ENCODE peak calls at places on chromosomes 7 and 10, in ten cellular contexts. One of them, this sample, is unnamed.

GRCh38 chr7:22325671-22326070 is 31.3 kb downstream of the RAPGEF5 start:
- DNase-seq in ELF-1: no peak
- DNase-seq in fibroblast of pulmonary artery: no peak
- DNase-seq in colonic mucosa: no peak
- DNase-seq in CD8-positive, alpha-beta memory T cell: no peak
- DNase-seq in head of caudate nucleus: no peak
- DNase-seq in left ventricle myocardium inferior: no peak
- DNase-seq in PC-3: peak; percentile 13
- DNase-seq in memory B cell: no peak
- DNase-seq in activated CD4-positive, CD25-positive, alpha-beta regulatory T cell treated with anti-CD3 and anti-CD28 coated beads, Interleukin-2, amount 50 U/mL, for 72 hours: no peak
- DNase-seq in this sample: no peak

GRCh38 chr7:35263396-35263795 is 9.5 kb upstream of the TBX20 start:
- DNase-seq in CD8-positive, alpha-beta memory T cell: no peak
- DNase-seq in fibroblast of pulmonary artery: no peak
- DNase-seq in head of caudate nucleus: no peak
- DNase-seq in left ventricle myocardium inferior: peak; percentile 55
- DNase-seq in memory B cell: no peak
- DNase-seq in activated CD4-positive, CD25-positive, alpha-beta regulatory T cell treated with anti-CD3 and anti-CD28 coated beads, Interleukin-2, amount 50 U/mL, for 72 hours: no peak
- DNase-seq in colonic mucosa: no peak
- DNase-seq in ELF-1: no peak
- DNase-seq in PC-3: no peak
- DNase-seq in this sample: no peak

GRCh38 chr7:100022621-100023020 is 7.2 kb downstream of the ZKSCAN1 start:
- DNase-seq in fibroblast of pulmonary artery: no peak
- DNase-seq in head of caudate nucleus: no peak
- DNase-seq in left ventricle myocardium inferior: no peak
- DNase-seq in memory B cell: no peak
- DNase-seq in CD8-positive, alpha-beta memory T cell: no peak
- DNase-seq in activated CD4-positive, CD25-positive, alpha-beta regulatory T cell treated with anti-CD3 and anti-CD28 coated beads, Interleukin-2, amount 50 U/mL, for 72 hours: no peak
- DNase-seq in PC-3: peak; percentile 48
- DNase-seq in ELF-1: no peak
- DNase-seq in colonic mucosa: peak; percentile 88
- DNase-seq in this sample: no peak

GRCh38 chr10:58415757-58416156 is 30.5 kb downstream of the TFAM start:
- DNase-seq in CD8-positive, alpha-beta memory T cell: no peak
- DNase-seq in PC-3: no peak
- DNase-seq in fibroblast of pulmonary artery: no peak
- DNase-seq in left ventricle myocardium inferior: no peak
- DNase-seq in activated CD4-positive, CD25-positive, alpha-beta regulatory T cell treated with anti-CD3 and anti-CD28 coated beads, Interleukin-2, amount 50 U/mL, for 72 hours: no peak
- DNase-seq in ELF-1: no peak
- DNase-seq in memory B cell: no peak
- DNase-seq in colonic mucosa: no peak
- DNase-seq in head of caudate nucleus: no peak
- DNase-seq in this sample: no peak

GRCh38 chr7:132424821-132425739 is 151.2 kb downstream of the PLXNA4 start:
- DNase-seq in fibroblast of pulmonary artery: no peak
- DNase-seq in left ventricle myocardium inferior: no peak
- DNase-seq in memory B cell: no peak
- DNase-seq in ELF-1: no peak
- DNase-seq in head of caudate nucleus: peak; percentile 44
- DNase-seq in PC-3: no peak
- DNase-seq in activated CD4-positive, CD25-positive, alpha-beta regulatory T cell treated with anti-CD3 and anti-CD28 coated beads, Interleukin-2, amount 50 U/mL, for 72 hours: no peak
- DNase-seq in colonic mucosa: no peak
- DNase-seq in CD8-positive, alpha-beta memory T cell: no peak
- DNase-seq in this sample: no peak

GRCh38 chr10:98318861-98319260 is 50.9 kb upstream of the LOXL4 start:
- DNase-seq in left ventricle myocardium inferior: no peak
- DNase-seq in ELF-1: no peak
- DNase-seq in head of caudate nucleus: no peak
- DNase-seq in colonic mucosa: no peak
- DNase-seq in fibroblast of pulmonary artery: no peak
- DNase-seq in PC-3: no peak
- DNase-seq in CD8-positive, alpha-beta memory T cell: no peak
- DNase-seq in activated CD4-positive, CD25-positive, alpha-beta regulatory T cell treated with anti-CD3 and anti-CD28 coated beads, Interleukin-2, amount 50 U/mL, for 72 hours: no peak
- DNase-seq in memory B cell: no peak
- DNase-seq in this sample: no peak

GRCh38 chr7:127771707-127772106 is 119.7 kb downstream of the SND1 start:
- DNase-seq in PC-3: no peak
- DNase-seq in memory B cell: no peak
- DNase-seq in fibroblast of pulmonary artery: no peak
- DNase-seq in colonic mucosa: no peak
- DNase-seq in left ventricle myocardium inferior: no peak
- DNase-seq in activated CD4-positive, CD25-positive, alpha-beta regulatory T cell treated with anti-CD3 and anti-CD28 coated beads, Interleukin-2, amount 50 U/mL, for 72 hours: no peak
- DNase-seq in head of caudate nucleus: no peak
- DNase-seq in CD8-positive, alpha-beta memory T cell: no peak
- DNase-seq in ELF-1: no peak
- DNase-seq in this sample: no peak

GRCh38 chr7:70040971-70041766 is 442.9 kb downstream of the AUTS2 start:
- DNase-seq in PC-3: no peak
- DNase-seq in fibroblast of pulmonary artery: peak; percentile 40
- DNase-seq in colonic mucosa: no peak
- DNase-seq in CD8-positive, alpha-beta memory T cell: no peak
- DNase-seq in left ventricle myocardium inferior: no peak
- DNase-seq in ELF-1: no peak
- DNase-seq in memory B cell: no peak
- DNase-seq in head of caudate nucleus: no peak
- DNase-seq in activated CD4-positive, CD25-positive, alpha-beta regulatory T cell treated with anti-CD3 and anti-CD28 coated beads, Interleukin-2, amount 50 U/mL, for 72 hours: no peak
- DNase-seq in this sample: peak; percentile 31

GRCh38 chr10:42930516-42931205 is 146.2 kb upstream of the RET start:
- DNase-seq in fibroblast of pulmonary artery: no peak
- DNase-seq in memory B cell: no peak
- DNase-seq in head of caudate nucleus: no peak
- DNase-seq in CD8-positive, alpha-beta memory T cell: no peak
- DNase-seq in left ventricle myocardium inferior: no peak
- DNase-seq in colonic mucosa: no peak
- DNase-seq in activated CD4-positive, CD25-positive, alpha-beta regulatory T cell treated with anti-CD3 and anti-CD28 coated beads, Interleukin-2, amount 50 U/mL, for 72 hours: no peak
- DNase-seq in ELF-1: no peak
- DNase-seq in PC-3: no peak
- DNase-seq in this sample: no peak

GRCh38 chr7:30731619-30732018 is 20.3 kb upstream of the INMT start:
- DNase-seq in PC-3: no peak
- DNase-seq in ELF-1: no peak
- DNase-seq in activated CD4-positive, CD25-positive, alpha-beta regulatory T cell treated with anti-CD3 and anti-CD28 coated beads, Interleukin-2, amount 50 U/mL, for 72 hours: no peak
- DNase-seq in head of caudate nucleus: no peak
- DNase-seq in colonic mucosa: no peak
- DNase-seq in memory B cell: no peak
- DNase-seq in left ventricle myocardium inferior: no peak
- DNase-seq in fibroblast of pulmonary artery: no peak
- DNase-seq in CD8-positive, alpha-beta memory T cell: no peak
- DNase-seq in this sample: no peak

GRCh38 chr7:151076863-151077704 is 3.5 kb downstream of the FASTK start:
- DNase-seq in left ventricle myocardium inferior: no peak
- DNase-seq in head of caudate nucleus: no peak
- DNase-seq in memory B cell: no peak
- DNase-seq in CD8-positive, alpha-beta memory T cell: no peak
- DNase-seq in colonic mucosa: no peak
- DNase-seq in activated CD4-positive, CD25-positive, alpha-beta regulatory T cell treated with anti-CD3 and anti-CD28 coated beads, Interleukin-2, amount 50 U/mL, for 72 hours: no peak
- DNase-seq in fibroblast of pulmonary artery: no peak
- DNase-seq in PC-3: peak; percentile 43
- DNase-seq in ELF-1: peak; percentile 66
- DNase-seq in this sample: peak; percentile 42

GRCh38 chr10:91643700-91644099 is 10.8 kb upstream of the PPP1R3C start:
- DNase-seq in head of caudate nucleus: no peak
- DNase-seq in memory B cell: no peak
- DNase-seq in fibroblast of pulmonary artery: peak; percentile 39
- DNase-seq in activated CD4-positive, CD25-positive, alpha-beta regulatory T cell treated with anti-CD3 and anti-CD28 coated beads, Interleukin-2, amount 50 U/mL, for 72 hours: no peak
- DNase-seq in colonic mucosa: no peak
- DNase-seq in ELF-1: peak; percentile 28
- DNase-seq in left ventricle myocardium inferior: no peak
- DNase-seq in PC-3: peak; percentile 63
- DNase-seq in CD8-positive, alpha-beta memory T cell: no peak
- DNase-seq in this sample: no peak

GRCh38 chr7:143372070-143372469 is 9.1 kb upstream of the ZYX start:
- DNase-seq in colonic mucosa: peak; percentile 95
- DNase-seq in CD8-positive, alpha-beta memory T cell: peak; percentile 76
- DNase-seq in left ventricle myocardium inferior: peak; percentile 58
- DNase-seq in ELF-1: no peak
- DNase-seq in head of caudate nucleus: peak; percentile 93
- DNase-seq in PC-3: peak; percentile 81
- DNase-seq in memory B cell: no peak
- DNase-seq in activated CD4-positive, CD25-positive, alpha-beta regulatory T cell treated with anti-CD3 and anti-CD28 coated beads, Interleukin-2, amount 50 U/mL, for 72 hours: no peak
- DNase-seq in fibroblast of pulmonary artery: peak; percentile 55
- DNase-seq in this sample: peak; percentile 66

GRCh38 chr7:96400518-96400917 is 78.6 kb upstream of the SLC25A13 start:
- DNase-seq in CD8-positive, alpha-beta memory T cell: no peak
- DNase-seq in fibroblast of pulmonary artery: no peak
- DNase-seq in colonic mucosa: no peak
- DNase-seq in left ventricle myocardium inferior: no peak
- DNase-seq in ELF-1: no peak
- DNase-seq in PC-3: peak; percentile 49
- DNase-seq in memory B cell: no peak
- DNase-seq in activated CD4-positive, CD25-positive, alpha-beta regulatory T cell treated with anti-CD3 and anti-CD28 coated beads, Interleukin-2, amount 50 U/mL, for 72 hours: no peak
- DNase-seq in head of caudate nucleus: no peak
- DNase-seq in this sample: peak; percentile 71

GRCh38 chr7:910441-910861 is 34.1 kb downstream of the GET4 start:
- DNase-seq in fibroblast of pulmonary artery: no peak
- DNase-seq in PC-3: no peak
- DNase-seq in colonic mucosa: no peak
- DNase-seq in memory B cell: no peak
- DNase-seq in CD8-positive, alpha-beta memory T cell: no peak
- DNase-seq in ELF-1: no peak
- DNase-seq in activated CD4-positive, CD25-positive, alpha-beta regulatory T cell treated with anti-CD3 and anti-CD28 coated beads, Interleukin-2, amount 50 U/mL, for 72 hours: no peak
- DNase-seq in head of caudate nucleus: no peak
- DNase-seq in left ventricle myocardium inferior: no peak
- DNase-seq in this sample: no peak

GRCh38 chr7:138889566-138889965 is 91.6 kb upstream of the ATP6V0A4 start:
- DNase-seq in activated CD4-positive, CD25-positive, alpha-beta regulatory T cell treated with anti-CD3 and anti-CD28 coated beads, Interleukin-2, amount 50 U/mL, for 72 hours: no peak
- DNase-seq in memory B cell: no peak
- DNase-seq in colonic mucosa: no peak
- DNase-seq in left ventricle myocardium inferior: no peak
- DNase-seq in fibroblast of pulmonary artery: peak; percentile 15
- DNase-seq in CD8-positive, alpha-beta memory T cell: no peak
- DNase-seq in head of caudate nucleus: no peak
- DNase-seq in PC-3: peak; percentile 86
- DNase-seq in ELF-1: no peak
- DNase-seq in this sample: no peak

GRCh38 chr10:13844651-13845050 is 257.9 kb downstream of the PRPF18 start:
- DNase-seq in ELF-1: no peak
- DNase-seq in fibroblast of pulmonary artery: peak; percentile 20
- DNase-seq in memory B cell: no peak
- DNase-seq in PC-3: no peak
- DNase-seq in head of caudate nucleus: no peak
- DNase-seq in colonic mucosa: no peak
- DNase-seq in activated CD4-positive, CD25-positive, alpha-beta regulatory T cell treated with anti-CD3 and anti-CD28 coated beads, Interleukin-2, amount 50 U/mL, for 72 hours: no peak
- DNase-seq in left ventricle myocardium inferior: no peak
- DNase-seq in CD8-positive, alpha-beta memory T cell: no peak
- DNase-seq in this sample: no peak

GRCh38 chr10:45418859-45419672 is 45.0 kb downstream of the ALOX5 start:
- DNase-seq in fibroblast of pulmonary artery: peak; percentile 72
- DNase-seq in head of caudate nucleus: peak; percentile 68
- DNase-seq in activated CD4-positive, CD25-positive, alpha-beta regulatory T cell treated with anti-CD3 and anti-CD28 coated beads, Interleukin-2, amount 50 U/mL, for 72 hours: no peak
- DNase-seq in CD8-positive, alpha-beta memory T cell: peak; percentile 61
- DNase-seq in PC-3: no peak
- DNase-seq in left ventricle myocardium inferior: peak; percentile 76
- DNase-seq in memory B cell: peak; percentile 37
- DNase-seq in colonic mucosa: peak; percentile 53
- DNase-seq in ELF-1: peak; percentile 86
- DNase-seq in this sample: peak; percentile 85

GRCh38 chr7:42991913-42992576 is 59.9 kb downstream of the MRPL32 start:
- DNase-seq in ELF-1: peak; percentile 7
- DNase-seq in left ventricle myocardium inferior: no peak
- DNase-seq in PC-3: no peak
- DNase-seq in fibroblast of pulmonary artery: no peak
- DNase-seq in CD8-positive, alpha-beta memory T cell: no peak
- DNase-seq in activated CD4-positive, CD25-positive, alpha-beta regulatory T cell treated with anti-CD3 and anti-CD28 coated beads, Interleukin-2, amount 50 U/mL, for 72 hours: no peak
- DNase-seq in colonic mucosa: no peak
- DNase-seq in head of caudate nucleus: no peak
- DNase-seq in memory B cell: no peak
- DNase-seq in this sample: no peak

GRCh38 chr10:95389176-95389575 is 98.4 kb upstream of the PDLIM1 start:
- DNase-seq in colonic mucosa: no peak
- DNase-seq in head of caudate nucleus: no peak
- DNase-seq in CD8-positive, alpha-beta memory T cell: no peak
- DNase-seq in memory B cell: no peak
- DNase-seq in left ventricle myocardium inferior: no peak
- DNase-seq in PC-3: no peak
- DNase-seq in fibroblast of pulmonary artery: no peak
- DNase-seq in activated CD4-positive, CD25-positive, alpha-beta regulatory T cell treated with anti-CD3 and anti-CD28 coated beads, Interleukin-2, amount 50 U/mL, for 72 hours: no peak
- DNase-seq in ELF-1: no peak
- DNase-seq in this sample: no peak

GRCh38 chr7:47422631-47423030 is 159.3 kb downstream of the TNS3 start:
- DNase-seq in CD8-positive, alpha-beta memory T cell: no peak
- DNase-seq in PC-3: no peak
- DNase-seq in memory B cell: no peak
- DNase-seq in head of caudate nucleus: no peak
- DNase-seq in left ventricle myocardium inferior: no peak
- DNase-seq in ELF-1: no peak
- DNase-seq in fibroblast of pulmonary artery: peak; percentile 56
- DNase-seq in colonic mucosa: no peak
- DNase-seq in activated CD4-positive, CD25-positive, alpha-beta regulatory T cell treated with anti-CD3 and anti-CD28 coated beads, Interleukin-2, amount 50 U/mL, for 72 hours: no peak
- DNase-seq in this sample: no peak

GRCh38 chr7:134195252-134195651 is 68.1 kb downstream of the LRGUK start:
- DNase-seq in CD8-positive, alpha-beta memory T cell: no peak
- DNase-seq in fibroblast of pulmonary artery: no peak
- DNase-seq in left ventricle myocardium inferior: no peak
- DNase-seq in memory B cell: no peak
- DNase-seq in activated CD4-positive, CD25-positive, alpha-beta regulatory T cell treated with anti-CD3 and anti-CD28 coated beads, Interleukin-2, amount 50 U/mL, for 72 hours: no peak
- DNase-seq in head of caudate nucleus: no peak
- DNase-seq in ELF-1: no peak
- DNase-seq in PC-3: no peak
- DNase-seq in colonic mucosa: no peak
- DNase-seq in this sample: no peak

GRCh38 chr7:95993420-95993819 is 221.1 kb downstream of the DYNC1I1 start:
- DNase-seq in PC-3: peak; percentile 8
- DNase-seq in ELF-1: no peak
- DNase-seq in CD8-positive, alpha-beta memory T cell: no peak
- DNase-seq in fibroblast of pulmonary artery: no peak
- DNase-seq in left ventricle myocardium inferior: no peak
- DNase-seq in memory B cell: no peak
- DNase-seq in head of caudate nucleus: no peak
- DNase-seq in colonic mucosa: no peak
- DNase-seq in activated CD4-positive, CD25-positive, alpha-beta regulatory T cell treated with anti-CD3 and anti-CD28 coated beads, Interleukin-2, amount 50 U/mL, for 72 hours: no peak
- DNase-seq in this sample: no peak

GRCh38 chr7:132614428-132615076 is 38.3 kb upstream of the PLXNA4 start:
- DNase-seq in activated CD4-positive, CD25-positive, alpha-beta regulatory T cell treated with anti-CD3 and anti-CD28 coated beads, Interleukin-2, amount 50 U/mL, for 72 hours: no peak
- DNase-seq in PC-3: no peak
- DNase-seq in memory B cell: no peak
- DNase-seq in left ventricle myocardium inferior: peak; percentile 46
- DNase-seq in ELF-1: peak; percentile 79
- DNase-seq in colonic mucosa: peak; percentile 31
- DNase-seq in fibroblast of pulmonary artery: peak; percentile 20
- DNase-seq in head of caudate nucleus: peak; percentile 27
- DNase-seq in CD8-positive, alpha-beta memory T cell: no peak
- DNase-seq in this sample: no peak

GRCh38 chr7:105367458-105367857 is 21.3 kb downstream of the SRPK2 start:
- DNase-seq in CD8-positive, alpha-beta memory T cell: no peak
- DNase-seq in activated CD4-positive, CD25-positive, alpha-beta regulatory T cell treated with anti-CD3 and anti-CD28 coated beads, Interleukin-2, amount 50 U/mL, for 72 hours: no peak
- DNase-seq in left ventricle myocardium inferior: no peak
- DNase-seq in ELF-1: no peak
- DNase-seq in memory B cell: no peak
- DNase-seq in colonic mucosa: no peak
- DNase-seq in head of caudate nucleus: no peak
- DNase-seq in fibroblast of pulmonary artery: no peak
- DNase-seq in PC-3: no peak
- DNase-seq in this sample: no peak

GRCh38 chr7:120950026-120950538 is 495 bp upstream of the ING3 start:
- DNase-seq in PC-3: no peak
- DNase-seq in activated CD4-positive, CD25-positive, alpha-beta regulatory T cell treated with anti-CD3 and anti-CD28 coated beads, Interleukin-2, amount 50 U/mL, for 72 hours: no peak
- DNase-seq in memory B cell: no peak
- DNase-seq in head of caudate nucleus: no peak
- DNase-seq in colonic mucosa: no peak
- DNase-seq in ELF-1: no peak
- DNase-seq in fibroblast of pulmonary artery: no peak
- DNase-seq in left ventricle myocardium inferior: no peak
- DNase-seq in CD8-positive, alpha-beta memory T cell: no peak
- DNase-seq in this sample: peak; percentile 45

GRCh38 chr7:69864283-69864682 is 266.0 kb downstream of the AUTS2 start:
- DNase-seq in head of caudate nucleus: no peak
- DNase-seq in colonic mucosa: no peak
- DNase-seq in PC-3: no peak
- DNase-seq in ELF-1: no peak
- DNase-seq in CD8-positive, alpha-beta memory T cell: no peak
- DNase-seq in activated CD4-positive, CD25-positive, alpha-beta regulatory T cell treated with anti-CD3 and anti-CD28 coated beads, Interleukin-2, amount 50 U/mL, for 72 hours: no peak
- DNase-seq in fibroblast of pulmonary artery: no peak
- DNase-seq in left ventricle myocardium inferior: no peak
- DNase-seq in memory B cell: no peak
- DNase-seq in this sample: no peak

GRCh38 chr10:45374451-45375052 is 536 bp downstream of the ALOX5 start:
- DNase-seq in CD8-positive, alpha-beta memory T cell: no peak
- DNase-seq in memory B cell: peak; percentile 49
- DNase-seq in activated CD4-positive, CD25-positive, alpha-beta regulatory T cell treated with anti-CD3 and anti-CD28 coated beads, Interleukin-2, amount 50 U/mL, for 72 hours: no peak
- DNase-seq in ELF-1: peak; percentile 18
- DNase-seq in PC-3: peak; percentile 64
- DNase-seq in left ventricle myocardium inferior: no peak
- DNase-seq in fibroblast of pulmonary artery: no peak
- DNase-seq in head of caudate nucleus: no peak
- DNase-seq in colonic mucosa: no peak
- DNase-seq in this sample: no peak